ENCODE peak calls at places on chromosomes 7 and 10, in four cellular contexts. A is effector memory CD8-positive, alpha-beta T cell; L is substantia nigra; F is mesothelial cell of epicardium. E is an unnamed sample.

GRCh38 chr7:16846611-16847165 is 35.1 kb downstream of the AGR3 start:
- DNase-seq in L (no peak), A (no peak), F (no peak), E (no peak)

GRCh38 chr7:126227643-126228042 is 1025.1 kb downstream of the GRM8 start:
- DNase-seq in F (no peak), A (no peak), L (no peak), E (no peak)

GRCh38 chr7:16712916-16713315 is 40.6 kb upstream of the TSPAN13 start:
- DNase-seq in F (no peak), A (no peak), L (no peak), E (no peak)

GRCh38 chr10:66234872-66235271 is 691.0 kb upstream of the LRRTM3 start:
- DNase-seq in F (no peak), A (no peak), L (no peak), E (no peak)

GRCh38 chr7:155945670-155946325 is 133.5 kb upstream of the SHH start:
- DNase-seq in A (no peak), L (no peak), F (no peak), E (no peak)

GRCh38 chr7:131302453-131302852 is 25.2 kb upstream of the MKLN1 start:
- DNase-seq in F (no peak), A (no peak), L (no peak), E (no peak)

GRCh38 chr10:43913676-43914235 is 265.1 kb upstream of the ZNF32 start:
- DNase-seq in L (no peak), F (no peak), A (no peak), E (no peak)

GRCh38 chr10:1026578-1026977 is 919 bp upstream of the IDI2 start:
- DNase-seq in L (no peak), F (no peak), A (no peak), E (no peak)

GRCh38 chr10:58064714-58065528 is 202.8 kb downstream of the IPMK start:
- DNase-seq in F (no peak), L (no peak), A (no peak), E (peak)

GRCh38 chr10:119538632-119539358 is 3.7 kb downstream of the RGS10 start:
- DNase-seq in L (no peak), A (no peak), F (no peak), E (no peak)

GRCh38 chr10:72888151-72888638 is 5.3 kb upstream of the OIT3 start:
- DNase-seq in F (no peak), A (no peak), L (no peak), E (no peak)

GRCh38 chr7:42070068-42070467 is 166.9 kb downstream of the GLI3 start:
- DNase-seq in A (no peak), L (no peak), F (no peak), E (no peak)

GRCh38 chr10:60663850-60664249 is 114.4 kb upstream of the CDK1 start:
- DNase-seq in L (no peak), A (no peak), F (no peak), E (no peak)

GRCh38 chr7:19852192-19852591 is 78.8 kb upstream of the TMEM196 start:
- DNase-seq in A (no peak), L (no peak), F (no peak), E (no peak)

GRCh38 chr10:30639946-30640786 is 10.6 kb upstream of the LYZL2 start:
- DNase-seq in L (no peak), F (no peak), A (no peak), E (peak)

GRCh38 chr10:75397571-75397921 is 4.0 kb downstream of the ZNF503 start:
- DNase-seq in A (no peak), F (peak), L (no peak), E (no peak)

GRCh38 chr10:93849605-93850004 is 44.2 kb upstream of the SLC35G1 start:
- DNase-seq in F (no peak), L (no peak), A (no peak), E (no peak)

GRCh38 chr7:90175667-90176066 is 21.4 kb downstream of the STEAP1 start:
- DNase-seq in A (no peak), F (no peak), L (no peak), E (no peak)

GRCh38 chr7:149147072-149147729 is at the start of gene ZNF398:
- DNase-seq in A (peak), F (peak), L (peak), E (peak)

GRCh38 chr10:94219829-94220228 is 142.9 kb downstream of the NOC3L start:
- DNase-seq in A (no peak), L (no peak), F (no peak), E (no peak)

GRCh38 chr7:66502230-66503035 is 126.2 kb upstream of the KCTD7 start:
- DNase-seq in A (no peak), L (no peak), F (no peak), E (no peak)

GRCh38 chr10:77532068-77532467 is 105.5 kb downstream of the KCNMA1 start:
- DNase-seq in A (no peak), F (no peak), L (no peak), E (no peak)

GRCh38 chr10:70887804-70888800 is at the start of gene PCBD1:
- DNase-seq in F (peak), A (peak), L (peak), E (peak)

GRCh38 chr7:154928136-154929005 is 74.6 kb downstream of the PAXIP1 start:
- DNase-seq in A (peak), F (no peak), L (no peak), E (peak)

GRCh38 chr7:108283252-108283651 is 153.1 kb upstream of the LAMB4 start:
- DNase-seq in F (no peak), A (no peak), L (no peak), E (no peak)

GRCh38 chr10:113492181-113492580 is 60.7 kb upstream of the HABP2 start:
- DNase-seq in A (no peak), F (no peak), L (no peak), E (no peak)

GRCh38 chr10:86671985-86672710 is 3.8 kb downstream of the LDB3 start:
- DNase-seq in A (no peak), F (no peak), L (no peak), E (no peak)

GRCh38 chr7:47405921-47406765 is 175.8 kb downstream of the TNS3 start:
- DNase-seq in L (peak), F (no peak), A (no peak), E (peak)

GRCh38 chr7:30086529-30086928 is 48.3 kb upstream of the MTURN start:
- DNase-seq in F (no peak), L (no peak), A (no peak), E (no peak)

GRCh38 chr10:132297521-132297920 is 10.2 kb downstream of the STK32C start:
- DNase-seq in F (no peak), L (no peak), A (no peak), E (no peak)

GRCh38 chr10:87054373-87055295 is 34.5 kb downstream of the FAM25A start:
- DNase-seq in L (no peak), A (no peak), F (no peak), E (no peak)

GRCh38 chr7:138666385-138666784 is 34.8 kb downstream of the SVOPL start:
- DNase-seq in L (no peak), A (no peak), F (no peak), E (no peak)

GRCh38 chr10:22479419-22479818 is 134.1 kb downstream of the SPAG6 start:
- DNase-seq in F (no peak), L (peak), A (no peak), E (peak)

GRCh38 chr7:30135551-30136271 is 925 bp downstream of the MTURN start:
- DNase-seq in L (peak), F (peak), A (peak), E (no peak)

E was measured in hippocampal formation.